ENCODE peak calls at places on chromosomes 7 and 10, in six cellular contexts. S is HT1080; T is stimulated activated CD8-positive, alpha-beta memory T cell treated with anti-CD3 and anti-CD28 coated beads, Interleukin-15, amount 100 ng/mL, for 24 hours; F is activated CD8-positive, alpha-beta memory T cell treated with anti-CD3 and anti-CD28 coated beads, Interleukin-2, amount 50 U/mL, for 48 hours; B is EL; A is hippocampal formation. U is an unnamed sample.

GRCh38 chr10:122649903-122650302 is 49.7 kb downstream of the C10orf120 start:
- DNase-seq in S (no peak), B (no peak), F (peak; percentile 4), T (no peak), A (no peak), U (no peak)

GRCh38 chr7:3301831-3302618 is 973 bp downstream of the SDK1 start:
- DNase-seq in F (peak; percentile 56), A (no peak), B (no peak), S (no peak), T (no peak), U (peak; percentile 67)

GRCh38 chr7:29443552-29443951 is 120.1 kb upstream of the PRR15 start:
- DNase-seq in F (no peak), S (no peak), T (no peak), A (no peak), B (no peak), U (no peak)

GRCh38 chr7:80277434-80278427 is 143.1 kb downstream of the GNAI1 start:
- DNase-seq in T (no peak), F (no peak), B (peak; percentile 52), A (no peak), S (no peak), U (no peak)

GRCh38 chr7:19442016-19442785 is 266.6 kb downstream of the POLR1F start:
- DNase-seq in B (peak; percentile 68), F (no peak), S (peak; percentile 55), T (no peak), A (no peak), U (peak; percentile 67)

GRCh38 chr10:119597405-119598186 is 832 bp upstream of the TIAL1 start:
- DNase-seq in S (peak; percentile 13), F (no peak), T (no peak), A (no peak), B (no peak), U (no peak)

GRCh38 chr7:45921699-45922519 is 837 bp upstream of the IGFBP3 start:
- DNase-seq in F (no peak), S (no peak), A (no peak), T (no peak), B (peak; percentile 84), U (peak; percentile 92)

GRCh38 chr7:117272360-117272759 is 50.5 kb downstream of the WNT2 start:
- DNase-seq in B (no peak), F (no peak), S (no peak), T (no peak), A (no peak), U (no peak)

GRCh38 chr7:44235582-44236332 is 35.0 kb downstream of the YKT6 start:
- DNase-seq in A (no peak), F (no peak), B (peak; percentile 18), S (no peak), T (no peak), U (no peak)